ENCODE peak calls at places on chromosomes 6 and 20, in seven cellular contexts. One of them, this sample, is unnamed.

GRCh38 chr6:162750776-162751175 is 23.0 kb downstream of the PACRG start:
- DNase-seq in HEK293T: no peak
- DNase-seq in H4: no peak
- DNase-seq in naive thymus-derived CD8-positive, alpha-beta T cell: no peak
- DNase-seq in T-helper 9 cell: no peak
- DNase-seq in activated T-helper 1 cell treated with Interleukin-2 at 50 U/mL for 16 hours: no peak
- DNase-seq in stimulated activated naive CD8-positive, alpha-beta T cell treated with anti-CD3 and anti-CD28 coated beads, Interleukin-15, amount 100 ng/mL, for 72 hours: no peak
- DNase-seq in this sample: no peak

GRCh38 chr6:85068221-85068620 is 303.8 kb upstream of the TBX18 start:
- DNase-seq in activated T-helper 1 cell treated with Interleukin-2 at 50 U/mL for 16 hours: no peak
- DNase-seq in naive thymus-derived CD8-positive, alpha-beta T cell: no peak
- DNase-seq in H4: no peak
- DNase-seq in stimulated activated naive CD8-positive, alpha-beta T cell treated with anti-CD3 and anti-CD28 coated beads, Interleukin-15, amount 100 ng/mL, for 72 hours: no peak
- DNase-seq in HEK293T: no peak
- DNase-seq in T-helper 9 cell: no peak
- DNase-seq in this sample: no peak

GRCh38 chr6:36343109-36343508 is 6.4 kb upstream of the BNIP5 start:
- DNase-seq in activated T-helper 1 cell treated with Interleukin-2 at 50 U/mL for 16 hours: no peak
- DNase-seq in HEK293T: no peak
- DNase-seq in T-helper 9 cell: no peak
- DNase-seq in naive thymus-derived CD8-positive, alpha-beta T cell: no peak
- DNase-seq in stimulated activated naive CD8-positive, alpha-beta T cell treated with anti-CD3 and anti-CD28 coated beads, Interleukin-15, amount 100 ng/mL, for 72 hours: no peak
- DNase-seq in H4: no peak
- DNase-seq in this sample: no peak

GRCh38 chr6:122653094-122653493 is 42.9 kb downstream of the PKIB start:
- DNase-seq in stimulated activated naive CD8-positive, alpha-beta T cell treated with anti-CD3 and anti-CD28 coated beads, Interleukin-15, amount 100 ng/mL, for 72 hours: no peak
- DNase-seq in activated T-helper 1 cell treated with Interleukin-2 at 50 U/mL for 16 hours: no peak
- DNase-seq in H4: no peak
- DNase-seq in naive thymus-derived CD8-positive, alpha-beta T cell: no peak
- DNase-seq in HEK293T: no peak
- DNase-seq in T-helper 9 cell: no peak
- DNase-seq in this sample: no peak

GRCh38 chr6:106253194-106253593 is 72.4 kb downstream of the ATG5 start:
- DNase-seq in HEK293T: no peak
- DNase-seq in activated T-helper 1 cell treated with Interleukin-2 at 50 U/mL for 16 hours: no peak
- DNase-seq in H4: peak; percentile 15
- DNase-seq in naive thymus-derived CD8-positive, alpha-beta T cell: no peak
- DNase-seq in T-helper 9 cell: no peak
- DNase-seq in stimulated activated naive CD8-positive, alpha-beta T cell treated with anti-CD3 and anti-CD28 coated beads, Interleukin-15, amount 100 ng/mL, for 72 hours: no peak
- DNase-seq in this sample: no peak

GRCh38 chr6:125250511-125250910 is 51.3 kb downstream of the HDDC2 start:
- DNase-seq in stimulated activated naive CD8-positive, alpha-beta T cell treated with anti-CD3 and anti-CD28 coated beads, Interleukin-15, amount 100 ng/mL, for 72 hours: no peak
- DNase-seq in HEK293T: no peak
- DNase-seq in T-helper 9 cell: no peak
- DNase-seq in H4: no peak
- DNase-seq in activated T-helper 1 cell treated with Interleukin-2 at 50 U/mL for 16 hours: no peak
- DNase-seq in naive thymus-derived CD8-positive, alpha-beta T cell: no peak
- DNase-seq in this sample: no peak

GRCh38 chr20:36645998-36646397 is at the start of gene SLA2:
- DNase-seq in HEK293T: no peak
- DNase-seq in T-helper 9 cell: peak; percentile 57
- DNase-seq in H4: no peak
- DNase-seq in naive thymus-derived CD8-positive, alpha-beta T cell: peak; percentile 73
- DNase-seq in activated T-helper 1 cell treated with Interleukin-2 at 50 U/mL for 16 hours: peak; percentile 51
- DNase-seq in stimulated activated naive CD8-positive, alpha-beta T cell treated with anti-CD3 and anti-CD28 coated beads, Interleukin-15, amount 100 ng/mL, for 72 hours: peak; percentile 48
- DNase-seq in this sample: no peak

GRCh38 chr6:49269190-49269589 is 193.9 kb downstream of the MMUT start:
- DNase-seq in activated T-helper 1 cell treated with Interleukin-2 at 50 U/mL for 16 hours: no peak
- DNase-seq in T-helper 9 cell: no peak
- DNase-seq in stimulated activated naive CD8-positive, alpha-beta T cell treated with anti-CD3 and anti-CD28 coated beads, Interleukin-15, amount 100 ng/mL, for 72 hours: no peak
- DNase-seq in HEK293T: no peak
- DNase-seq in naive thymus-derived CD8-positive, alpha-beta T cell: no peak
- DNase-seq in H4: no peak
- DNase-seq in this sample: no peak

GRCh38 chr20:25725639-25726038 is 29.0 kb upstream of the ZNF337 start:
- DNase-seq in activated T-helper 1 cell treated with Interleukin-2 at 50 U/mL for 16 hours: no peak
- DNase-seq in T-helper 9 cell: no peak
- DNase-seq in HEK293T: no peak
- DNase-seq in naive thymus-derived CD8-positive, alpha-beta T cell: no peak
- DNase-seq in H4: no peak
- DNase-seq in stimulated activated naive CD8-positive, alpha-beta T cell treated with anti-CD3 and anti-CD28 coated beads, Interleukin-15, amount 100 ng/mL, for 72 hours: no peak
- DNase-seq in this sample: no peak

GRCh38 chr20:53003420-53003819 is 31.3 kb downstream of the TSHZ2 start:
- DNase-seq in stimulated activated naive CD8-positive, alpha-beta T cell treated with anti-CD3 and anti-CD28 coated beads, Interleukin-15, amount 100 ng/mL, for 72 hours: no peak
- DNase-seq in HEK293T: no peak
- DNase-seq in H4: no peak
- DNase-seq in naive thymus-derived CD8-positive, alpha-beta T cell: no peak
- DNase-seq in activated T-helper 1 cell treated with Interleukin-2 at 50 U/mL for 16 hours: no peak
- DNase-seq in T-helper 9 cell: no peak
- DNase-seq in this sample: peak; percentile 6

GRCh38 chr6:165890404-165890735 is 227.3 kb upstream of the PDE10A start:
- DNase-seq in T-helper 9 cell: no peak
- DNase-seq in stimulated activated naive CD8-positive, alpha-beta T cell treated with anti-CD3 and anti-CD28 coated beads, Interleukin-15, amount 100 ng/mL, for 72 hours: no peak
- DNase-seq in naive thymus-derived CD8-positive, alpha-beta T cell: no peak
- DNase-seq in H4: no peak
- DNase-seq in HEK293T: no peak
- DNase-seq in activated T-helper 1 cell treated with Interleukin-2 at 50 U/mL for 16 hours: no peak
- DNase-seq in this sample: no peak

GRCh38 chr6:27617700-27618689 is 145.1 kb upstream of the ZNF184 start:
- DNase-seq in HEK293T: peak; percentile 54
- DNase-seq in stimulated activated naive CD8-positive, alpha-beta T cell treated with anti-CD3 and anti-CD28 coated beads, Interleukin-15, amount 100 ng/mL, for 72 hours: no peak
- DNase-seq in T-helper 9 cell: no peak
- DNase-seq in activated T-helper 1 cell treated with Interleukin-2 at 50 U/mL for 16 hours: no peak
- DNase-seq in naive thymus-derived CD8-positive, alpha-beta T cell: no peak
- DNase-seq in H4: peak; percentile 44
- DNase-seq in this sample: peak; percentile 53

GRCh38 chr6:27260339-27260738 is 12.8 kb downstream of the PRSS16 start:
- DNase-seq in stimulated activated naive CD8-positive, alpha-beta T cell treated with anti-CD3 and anti-CD28 coated beads, Interleukin-15, amount 100 ng/mL, for 72 hours: no peak
- DNase-seq in activated T-helper 1 cell treated with Interleukin-2 at 50 U/mL for 16 hours: no peak
- DNase-seq in T-helper 9 cell: no peak
- DNase-seq in naive thymus-derived CD8-positive, alpha-beta T cell: no peak
- DNase-seq in HEK293T: no peak
- DNase-seq in H4: no peak
- DNase-seq in this sample: no peak

GRCh38 chr6:21085206-21085605 is 508.3 kb upstream of the SOX4 start:
- DNase-seq in HEK293T: no peak
- DNase-seq in stimulated activated naive CD8-positive, alpha-beta T cell treated with anti-CD3 and anti-CD28 coated beads, Interleukin-15, amount 100 ng/mL, for 72 hours: no peak
- DNase-seq in naive thymus-derived CD8-positive, alpha-beta T cell: no peak
- DNase-seq in activated T-helper 1 cell treated with Interleukin-2 at 50 U/mL for 16 hours: no peak
- DNase-seq in T-helper 9 cell: no peak
- DNase-seq in H4: no peak
- DNase-seq in this sample: no peak

GRCh38 chr20:62022575-62023139 is 43.0 kb downstream of the TAF4 start:
- DNase-seq in H4: no peak
- DNase-seq in stimulated activated naive CD8-positive, alpha-beta T cell treated with anti-CD3 and anti-CD28 coated beads, Interleukin-15, amount 100 ng/mL, for 72 hours: no peak
- DNase-seq in activated T-helper 1 cell treated with Interleukin-2 at 50 U/mL for 16 hours: no peak
- DNase-seq in HEK293T: no peak
- DNase-seq in T-helper 9 cell: no peak
- DNase-seq in naive thymus-derived CD8-positive, alpha-beta T cell: no peak
- DNase-seq in this sample: no peak

GRCh38 chr6:40923326-40923725 is 115.7 kb downstream of the UNC5CL start:
- DNase-seq in stimulated activated naive CD8-positive, alpha-beta T cell treated with anti-CD3 and anti-CD28 coated beads, Interleukin-15, amount 100 ng/mL, for 72 hours: no peak
- DNase-seq in activated T-helper 1 cell treated with Interleukin-2 at 50 U/mL for 16 hours: no peak
- DNase-seq in naive thymus-derived CD8-positive, alpha-beta T cell: no peak
- DNase-seq in H4: no peak
- DNase-seq in HEK293T: no peak
- DNase-seq in T-helper 9 cell: no peak
- DNase-seq in this sample: no peak

GRCh38 chr6:147879031-147879430 is 370.5 kb downstream of the SAMD5 start:
- DNase-seq in naive thymus-derived CD8-positive, alpha-beta T cell: no peak
- DNase-seq in H4: no peak
- DNase-seq in HEK293T: no peak
- DNase-seq in T-helper 9 cell: no peak
- DNase-seq in stimulated activated naive CD8-positive, alpha-beta T cell treated with anti-CD3 and anti-CD28 coated beads, Interleukin-15, amount 100 ng/mL, for 72 hours: no peak
- DNase-seq in activated T-helper 1 cell treated with Interleukin-2 at 50 U/mL for 16 hours: no peak
- DNase-seq in this sample: no peak

GRCh38 chr20:50292324-50293243 is 102.0 kb downstream of the CEBPB start:
- DNase-seq in H4: peak; percentile 97
- DNase-seq in HEK293T: no peak
- DNase-seq in T-helper 9 cell: no peak
- DNase-seq in naive thymus-derived CD8-positive, alpha-beta T cell: no peak
- DNase-seq in activated T-helper 1 cell treated with Interleukin-2 at 50 U/mL for 16 hours: no peak
- DNase-seq in stimulated activated naive CD8-positive, alpha-beta T cell treated with anti-CD3 and anti-CD28 coated beads, Interleukin-15, amount 100 ng/mL, for 72 hours: peak; percentile 21
- DNase-seq in this sample: no peak

GRCh38 chr20:62977613-62978558 is 25.4 kb downstream of the SLC17A9 start:
- DNase-seq in activated T-helper 1 cell treated with Interleukin-2 at 50 U/mL for 16 hours: peak; percentile 55
- DNase-seq in T-helper 9 cell: peak; percentile 80
- DNase-seq in H4: peak; percentile 25
- DNase-seq in naive thymus-derived CD8-positive, alpha-beta T cell: peak; percentile 81
- DNase-seq in HEK293T: no peak
- DNase-seq in stimulated activated naive CD8-positive, alpha-beta T cell treated with anti-CD3 and anti-CD28 coated beads, Interleukin-15, amount 100 ng/mL, for 72 hours: peak; percentile 66
- DNase-seq in this sample: no peak

GRCh38 chr6:133268621-133269020 is 27.5 kb downstream of the EYA4 start:
- DNase-seq in activated T-helper 1 cell treated with Interleukin-2 at 50 U/mL for 16 hours: no peak
- DNase-seq in HEK293T: no peak
- DNase-seq in naive thymus-derived CD8-positive, alpha-beta T cell: no peak
- DNase-seq in T-helper 9 cell: no peak
- DNase-seq in stimulated activated naive CD8-positive, alpha-beta T cell treated with anti-CD3 and anti-CD28 coated beads, Interleukin-15, amount 100 ng/mL, for 72 hours: no peak
- DNase-seq in H4: no peak
- DNase-seq in this sample: no peak

GRCh38 chr6:11233936-11234573 is 1.6 kb upstream of the NEDD9 start:
- DNase-seq in activated T-helper 1 cell treated with Interleukin-2 at 50 U/mL for 16 hours: no peak
- DNase-seq in stimulated activated naive CD8-positive, alpha-beta T cell treated with anti-CD3 and anti-CD28 coated beads, Interleukin-15, amount 100 ng/mL, for 72 hours: no peak
- DNase-seq in H4: no peak
- DNase-seq in HEK293T: no peak
- DNase-seq in naive thymus-derived CD8-positive, alpha-beta T cell: no peak
- DNase-seq in T-helper 9 cell: no peak
- DNase-seq in this sample: no peak

GRCh38 chr20:25038591-25039015 is 19.3 kb downstream of the ACSS1 start:
- DNase-seq in T-helper 9 cell: no peak
- DNase-seq in activated T-helper 1 cell treated with Interleukin-2 at 50 U/mL for 16 hours: no peak
- DNase-seq in stimulated activated naive CD8-positive, alpha-beta T cell treated with anti-CD3 and anti-CD28 coated beads, Interleukin-15, amount 100 ng/mL, for 72 hours: no peak
- DNase-seq in H4: no peak
- DNase-seq in HEK293T: no peak
- DNase-seq in naive thymus-derived CD8-positive, alpha-beta T cell: no peak
- DNase-seq in this sample: no peak

GRCh38 chr6:75349262-75349984 is 64.8 kb upstream of the TMEM30A start:
- DNase-seq in HEK293T: peak; percentile 61
- DNase-seq in stimulated activated naive CD8-positive, alpha-beta T cell treated with anti-CD3 and anti-CD28 coated beads, Interleukin-15, amount 100 ng/mL, for 72 hours: no peak
- DNase-seq in naive thymus-derived CD8-positive, alpha-beta T cell: no peak
- DNase-seq in T-helper 9 cell: no peak
- DNase-seq in H4: no peak
- DNase-seq in activated T-helper 1 cell treated with Interleukin-2 at 50 U/mL for 16 hours: no peak
- DNase-seq in this sample: no peak

GRCh38 chr6:34573567-34574183 is 17.5 kb upstream of the SPDEF start:
- DNase-seq in naive thymus-derived CD8-positive, alpha-beta T cell: no peak
- DNase-seq in stimulated activated naive CD8-positive, alpha-beta T cell treated with anti-CD3 and anti-CD28 coated beads, Interleukin-15, amount 100 ng/mL, for 72 hours: no peak
- DNase-seq in T-helper 9 cell: no peak
- DNase-seq in activated T-helper 1 cell treated with Interleukin-2 at 50 U/mL for 16 hours: no peak
- DNase-seq in HEK293T: no peak
- DNase-seq in H4: no peak
- DNase-seq in this sample: no peak